ENCODE peak calls at places on chromosomes 3 and 15, in eight cellular contexts. One of them, this sample, is unnamed.

GRCh38 chr3:159823763-159824162 is 164.9 kb upstream of the IL12A start:
- DNase-seq in effector memory CD4-positive, alpha-beta T cell: no peak
- DNase-seq in right lobe of liver: no peak
- DNase-seq in mucosa of descending colon: no peak
- DNase-seq in stomach: no peak
- DNase-seq in ovary: no peak
- DNase-seq in Caco-2: no peak
- DNase-seq in tibial artery: no peak
- DNase-seq in this sample: no peak

GRCh38 chr3:71690222-71690821 is 34.9 kb downstream of the EIF4E3 start:
- DNase-seq in Caco-2: no peak
- DNase-seq in tibial artery: no peak
- DNase-seq in right lobe of liver: no peak
- DNase-seq in effector memory CD4-positive, alpha-beta T cell: no peak
- DNase-seq in stomach: no peak
- DNase-seq in mucosa of descending colon: no peak
- DNase-seq in ovary: peak; percentile 45
- DNase-seq in this sample: no peak

GRCh38 chr15:88904808-88905327 is 8.3 kb downstream of the MFGE8 start:
- DNase-seq in ovary: peak; percentile 81
- DNase-seq in Caco-2: peak; percentile 82
- DNase-seq in mucosa of descending colon: peak; percentile 87
- DNase-seq in effector memory CD4-positive, alpha-beta T cell: peak; percentile 93
- DNase-seq in stomach: peak; percentile 85
- DNase-seq in right lobe of liver: peak; percentile 81
- DNase-seq in tibial artery: peak; percentile 90
- DNase-seq in this sample: peak; percentile 88

GRCh38 chr3:176785207-176785606 is 412.1 kb downstream of the TBL1XR1 start:
- DNase-seq in stomach: no peak
- DNase-seq in Caco-2: no peak
- DNase-seq in mucosa of descending colon: no peak
- DNase-seq in ovary: no peak
- DNase-seq in right lobe of liver: no peak
- DNase-seq in tibial artery: no peak
- DNase-seq in effector memory CD4-positive, alpha-beta T cell: no peak
- DNase-seq in this sample: no peak

GRCh38 chr15:26702381-26702780 is 70.5 kb downstream of the GABRB3 start:
- DNase-seq in right lobe of liver: no peak
- DNase-seq in ovary: no peak
- DNase-seq in stomach: no peak
- DNase-seq in effector memory CD4-positive, alpha-beta T cell: no peak
- DNase-seq in tibial artery: no peak
- DNase-seq in mucosa of descending colon: no peak
- DNase-seq in Caco-2: no peak
- DNase-seq in this sample: no peak

GRCh38 chr3:149480326-149481017 is 6.0 kb downstream of the TM4SF4 start:
- DNase-seq in right lobe of liver: peak; percentile 81
- DNase-seq in effector memory CD4-positive, alpha-beta T cell: no peak
- DNase-seq in Caco-2: peak; percentile 88
- DNase-seq in mucosa of descending colon: peak; percentile 65
- DNase-seq in ovary: peak; percentile 81
- DNase-seq in tibial artery: peak; percentile 91
- DNase-seq in stomach: peak; percentile 88
- DNase-seq in this sample: peak; percentile 68

GRCh38 chr15:67146214-67146613 is 80.8 kb downstream of the SMAD3 start:
- DNase-seq in Caco-2: no peak
- DNase-seq in tibial artery: peak; percentile 61
- DNase-seq in stomach: peak; percentile 45
- DNase-seq in effector memory CD4-positive, alpha-beta T cell: no peak
- DNase-seq in ovary: peak; percentile 60
- DNase-seq in mucosa of descending colon: peak; percentile 77
- DNase-seq in right lobe of liver: peak; percentile 69
- DNase-seq in this sample: no peak

GRCh38 chr15:74173545-74174215 is at the start of gene ISLR:
- DNase-seq in Caco-2: no peak
- DNase-seq in tibial artery: peak; percentile 87
- DNase-seq in stomach: no peak
- DNase-seq in ovary: peak; percentile 82
- DNase-seq in right lobe of liver: no peak
- DNase-seq in effector memory CD4-positive, alpha-beta T cell: no peak
- DNase-seq in mucosa of descending colon: no peak
- DNase-seq in this sample: no peak

DNA sequence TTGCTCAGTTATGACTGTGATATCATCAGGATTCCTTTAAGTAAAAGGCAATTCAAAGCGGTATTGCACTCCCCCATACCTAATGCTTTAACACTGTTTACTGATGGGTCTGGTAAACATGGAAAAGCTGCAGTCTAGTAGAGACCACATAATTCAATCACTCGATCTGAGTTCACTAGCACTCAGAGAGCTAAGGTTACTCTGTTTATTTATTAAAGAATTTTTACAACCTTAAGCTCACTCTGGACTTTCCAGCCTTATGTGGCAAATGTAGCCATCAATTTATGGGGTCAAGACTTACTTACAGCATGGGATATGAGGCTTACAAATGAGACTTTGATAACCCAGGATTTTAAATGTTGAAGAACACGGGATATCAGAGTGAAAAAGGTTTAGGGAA is 18.4 kb upstream of the CCR2 start:
- DNase-seq in mucosa of descending colon: no peak
- DNase-seq in effector memory CD4-positive, alpha-beta T cell: no peak
- DNase-seq in stomach: no peak
- DNase-seq in right lobe of liver: no peak
- DNase-seq in ovary: no peak
- DNase-seq in tibial artery: no peak
- DNase-seq in Caco-2: no peak
- DNase-seq in this sample: no peak
- H3K4me1 ChIP-seq in mucosa of descending colon: no peaks in the 10 kb centered on the region
- H3K4me1 ChIP-seq in effector memory CD4-positive, alpha-beta T cell: no peaks in the 10 kb centered on the region
- H3K4me1 ChIP-seq in stomach: no peaks in the 10 kb centered on the region
- H3K4me1 ChIP-seq in right lobe of liver: no peaks in the 10 kb centered on the region
- H3K4me1 ChIP-seq in ovary: no peaks in the 10 kb centered on the region
- H3K4me1 ChIP-seq in tibial artery: no peaks in the 10 kb centered on the region
- H3K4me1 ChIP-seq in Caco-2: peaks cover 17% of the 10 kb centered on the region
- H3K4me1 ChIP-seq in this sample: no peaks in the 10 kb centered on the region

DNA sequence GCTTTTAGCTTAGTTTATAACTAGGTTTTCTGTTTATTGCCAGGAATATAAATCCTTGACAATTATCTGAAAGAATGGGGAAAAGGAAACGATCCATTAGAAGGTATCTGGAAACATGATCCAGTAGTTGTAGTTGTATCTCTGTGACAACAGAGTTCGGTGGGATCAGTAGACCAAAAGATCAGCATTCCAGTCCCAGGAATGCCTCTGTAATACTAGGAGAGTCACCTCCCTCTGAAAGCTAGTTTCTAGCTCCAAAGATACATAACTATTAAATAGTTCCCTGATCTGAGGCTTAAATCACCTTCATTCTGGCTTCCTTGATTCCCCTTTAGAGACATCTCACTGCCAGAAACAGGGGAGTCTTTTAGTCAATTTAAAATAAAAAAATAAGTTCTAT is 34.1 kb downstream of the MB21D2 start:
- DNase-seq in Caco-2: no peak
- DNase-seq in ovary: no peak
- DNase-seq in right lobe of liver: no peak
- DNase-seq in mucosa of descending colon: no peak
- DNase-seq in tibial artery: no peak
- DNase-seq in effector memory CD4-positive, alpha-beta T cell: no peak
- DNase-seq in stomach: no peak
- DNase-seq in this sample: no peak
- H3K4me1 ChIP-seq in Caco-2: peaks cover 52% of the 10 kb centered on the region
- H3K4me1 ChIP-seq in ovary: peaks cover 6% of the 10 kb centered on the region
- H3K4me1 ChIP-seq in right lobe of liver: no peaks in the 10 kb centered on the region
- H3K4me1 ChIP-seq in mucosa of descending colon: no peaks in the 10 kb centered on the region
- H3K4me1 ChIP-seq in tibial artery: no peaks in the 10 kb centered on the region
- H3K4me1 ChIP-seq in effector memory CD4-positive, alpha-beta T cell: peaks cover 3% of the 10 kb centered on the region
- H3K4me1 ChIP-seq in stomach: peaks cover 8% of the 10 kb centered on the region
- H3K4me1 ChIP-seq in this sample: no peaks in the 10 kb centered on the region

DNA sequence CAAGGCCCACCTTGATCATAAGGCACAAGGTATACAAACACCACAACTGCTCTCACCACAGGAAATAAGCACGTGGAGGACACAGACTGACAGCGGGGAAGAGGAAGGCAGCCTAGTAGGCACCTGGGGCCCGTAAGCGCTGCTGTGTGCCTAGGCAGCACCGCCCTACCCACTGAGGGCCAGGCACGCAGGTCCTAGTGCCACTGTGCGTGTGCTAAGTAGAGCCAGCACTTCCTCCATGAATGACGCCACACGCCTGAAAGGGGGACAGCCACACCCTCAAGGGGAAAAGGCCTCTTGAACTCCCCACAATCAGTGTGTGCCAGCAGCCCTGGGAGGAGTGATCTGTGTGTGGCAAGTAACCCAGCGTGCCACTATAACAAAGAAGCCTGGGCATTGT is 73.0 kb downstream of the ATP1B3 start:
- DNase-seq in mucosa of descending colon: no peak
- DNase-seq in right lobe of liver: no peak
- DNase-seq in ovary: no peak
- DNase-seq in tibial artery: no peak
- DNase-seq in Caco-2: no peak
- DNase-seq in stomach: no peak
- DNase-seq in effector memory CD4-positive, alpha-beta T cell: no peak
- DNase-seq in this sample: no peak
- H3K4me1 ChIP-seq in mucosa of descending colon: peaks cover 7% of the 10 kb centered on the region
- H3K4me1 ChIP-seq in right lobe of liver: no peaks in the 10 kb centered on the region
- H3K4me1 ChIP-seq in ovary: no peaks in the 10 kb centered on the region
- H3K4me1 ChIP-seq in tibial artery: no peaks in the 10 kb centered on the region
- H3K4me1 ChIP-seq in Caco-2: no peaks in the 10 kb centered on the region
- H3K4me1 ChIP-seq in stomach: no peaks in the 10 kb centered on the region
- H3K4me1 ChIP-seq in effector memory CD4-positive, alpha-beta T cell: no peaks in the 10 kb centered on the region
- H3K4me1 ChIP-seq in this sample: no peaks in the 10 kb centered on the region

DNA sequence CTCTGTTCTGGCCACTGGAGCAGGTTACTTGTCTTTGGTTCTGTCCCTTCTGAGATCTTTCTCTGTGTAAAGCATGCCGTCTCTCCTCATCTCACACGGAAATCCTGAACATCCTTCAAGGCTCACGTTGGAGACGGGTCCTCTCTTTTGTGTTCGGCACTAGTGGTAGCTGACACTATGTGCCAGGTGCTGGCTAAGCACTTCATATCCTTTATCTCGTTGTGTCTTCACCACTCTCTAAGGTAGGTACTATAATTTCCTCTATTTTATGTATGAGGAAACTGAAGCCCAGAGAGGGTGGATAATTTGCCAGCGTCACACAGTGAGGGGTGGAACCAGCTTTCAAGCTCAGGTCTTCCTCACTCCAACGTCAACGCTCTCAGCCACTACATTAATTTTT is 1.2 kb downstream of the IFT122 start:
- DNase-seq in tibial artery: no peak
- DNase-seq in ovary: no peak
- DNase-seq in stomach: no peak
- DNase-seq in Caco-2: no peak
- DNase-seq in right lobe of liver: no peak
- DNase-seq in mucosa of descending colon: no peak
- DNase-seq in effector memory CD4-positive, alpha-beta T cell: no peak
- DNase-seq in this sample: no peak
- H3K4me1 ChIP-seq in tibial artery: peaks cover 31% of the 10 kb centered on the region
- H3K4me1 ChIP-seq in ovary: peaks cover 9% of the 10 kb centered on the region
- H3K4me1 ChIP-seq in stomach: peaks cover 86% of the 10 kb centered on the region
- H3K4me1 ChIP-seq in Caco-2: peaks cover 32% of the 10 kb centered on the region
- H3K4me1 ChIP-seq in right lobe of liver: peaks cover 25% of the 10 kb centered on the region
- H3K4me1 ChIP-seq in mucosa of descending colon: peaks cover 27% of the 10 kb centered on the region
- H3K4me1 ChIP-seq in effector memory CD4-positive, alpha-beta T cell: peaks cover 16% of the 10 kb centered on the region
- H3K4me1 ChIP-seq in this sample: peaks cover 47% of the 10 kb centered on the region

DNA sequence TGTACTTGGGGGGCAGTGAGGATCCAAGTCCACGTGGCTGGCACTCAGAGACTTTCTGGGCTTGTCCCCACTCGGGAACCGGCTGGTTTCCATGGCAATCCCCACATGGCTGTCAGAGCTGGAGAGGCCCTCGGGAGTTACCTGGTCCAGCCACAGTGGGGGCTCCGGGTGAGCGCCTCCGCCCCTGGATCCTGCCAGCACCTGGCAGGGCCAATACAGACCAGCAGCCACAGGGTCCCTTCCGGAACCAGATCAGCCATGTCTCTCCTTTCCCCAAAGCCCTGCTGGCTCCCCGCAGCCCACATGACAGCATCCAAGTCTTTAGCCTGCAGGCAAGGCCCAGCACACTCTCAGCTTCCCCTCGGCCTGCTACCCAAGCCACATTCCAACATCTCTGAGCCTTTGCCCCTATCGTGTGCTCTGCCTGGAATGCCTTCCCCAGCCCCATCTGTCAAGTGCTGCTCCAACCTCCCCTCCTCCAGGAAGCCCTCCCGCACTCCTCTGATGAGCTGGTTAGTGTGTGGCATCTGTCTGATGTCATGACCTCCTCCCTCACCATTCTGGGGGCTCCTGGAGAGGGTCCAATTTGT is 8.6 kb downstream of the PLXND1 start:
- DNase-seq in Caco-2: no peak
- DNase-seq in ovary: no peak
- DNase-seq in mucosa of descending colon: no peak
- DNase-seq in effector memory CD4-positive, alpha-beta T cell: no peak
- DNase-seq in stomach: no peak
- DNase-seq in tibial artery: no peak
- DNase-seq in right lobe of liver: no peak
- DNase-seq in this sample: no peak
- H3K4me1 ChIP-seq in Caco-2: peaks cover 7% of the 10 kb centered on the region
- H3K4me1 ChIP-seq in ovary: peaks cover 46% of the 10 kb centered on the region
- H3K4me1 ChIP-seq in mucosa of descending colon: peaks cover 17% of the 10 kb centered on the region
- H3K4me1 ChIP-seq in effector memory CD4-positive, alpha-beta T cell: peaks cover 17% of the 10 kb centered on the region
- H3K4me1 ChIP-seq in stomach: peaks cover 100% of the 10 kb centered on the region
- H3K4me1 ChIP-seq in tibial artery: peaks cover 97% of the 10 kb centered on the region
- H3K4me1 ChIP-seq in right lobe of liver: peaks cover 21% of the 10 kb centered on the region
- H3K4me1 ChIP-seq in this sample: peaks cover 70% of the 10 kb centered on the region

GRCh38 chr3:58059349-58060321 is 51.4 kb downstream of the FLNB start:
- DNase-seq in tibial artery: no peak
- DNase-seq in ovary: peak; percentile 80
- DNase-seq in effector memory CD4-positive, alpha-beta T cell: no peak
- DNase-seq in mucosa of descending colon: no peak
- DNase-seq in Caco-2: peak; percentile 94
- DNase-seq in stomach: peak; percentile 34
- DNase-seq in right lobe of liver: peak; percentile 82
- DNase-seq in this sample: peak; percentile 56
- H3K4me1 ChIP-seq in tibial artery: peaks cover 33% of the 10 kb centered on the region
- H3K4me1 ChIP-seq in ovary: peaks cover 14% of the 10 kb centered on the region
- H3K4me1 ChIP-seq in effector memory CD4-positive, alpha-beta T cell: no peaks in the 10 kb centered on the region
- H3K4me1 ChIP-seq in mucosa of descending colon: peaks cover 47% of the 10 kb centered on the region
- H3K4me1 ChIP-seq in Caco-2: peaks cover 78% of the 10 kb centered on the region
- H3K4me1 ChIP-seq in stomach: peaks cover 93% of the 10 kb centered on the region
- H3K4me1 ChIP-seq in right lobe of liver: peaks cover 50% of the 10 kb centered on the region
- H3K4me1 ChIP-seq in this sample: peaks cover 14% of the 10 kb centered on the region

DNA sequence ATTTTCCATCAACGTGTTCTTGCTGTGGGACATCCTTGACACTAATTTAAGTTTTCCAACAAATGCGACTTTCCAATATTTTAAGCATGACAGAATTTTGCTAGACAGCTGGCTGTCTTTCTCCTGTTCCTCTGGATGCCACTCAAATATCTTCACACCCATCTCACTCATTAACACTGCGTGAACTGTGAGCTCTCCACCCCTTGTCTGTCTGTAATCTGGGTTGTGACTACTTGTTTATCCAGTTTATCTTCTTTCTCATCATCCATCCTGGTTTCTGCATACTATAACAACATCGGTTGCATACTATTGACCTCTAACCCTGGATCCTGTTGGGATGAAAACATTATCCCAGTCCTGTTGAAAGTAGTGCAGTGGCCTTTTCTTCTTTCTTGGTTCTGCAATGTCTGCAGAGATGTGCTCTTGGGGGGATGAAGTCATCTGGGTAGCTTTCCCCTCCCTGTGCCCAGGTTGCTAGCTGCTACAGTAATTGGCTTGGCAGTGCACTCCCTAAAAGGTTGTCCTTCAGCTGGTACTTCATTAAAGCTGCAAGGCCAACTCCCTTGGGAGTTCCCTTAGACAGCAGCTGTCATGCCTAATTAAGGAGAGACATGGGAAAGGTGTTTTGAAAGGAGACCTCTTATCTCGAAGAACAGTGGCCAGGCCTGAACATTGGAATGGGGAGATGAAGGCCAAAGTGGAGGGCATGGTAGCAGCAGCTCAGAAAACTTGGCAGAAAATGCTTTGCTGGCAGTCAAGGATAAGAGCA is 24.7 kb downstream of the KAT2B start:
- DNase-seq in tibial artery: no peak
- DNase-seq in right lobe of liver: no peak
- DNase-seq in Caco-2: no peak
- DNase-seq in stomach: no peak
- DNase-seq in mucosa of descending colon: no peak
- DNase-seq in ovary: no peak
- DNase-seq in effector memory CD4-positive, alpha-beta T cell: no peak
- DNase-seq in this sample: peak; percentile 83
- H3K4me1 ChIP-seq in tibial artery: peaks cover 9% of the 10 kb centered on the region
- H3K4me1 ChIP-seq in right lobe of liver: peaks cover 13% of the 10 kb centered on the region
- H3K4me1 ChIP-seq in Caco-2: no peaks in the 10 kb centered on the region
- H3K4me1 ChIP-seq in stomach: peaks cover 66% of the 10 kb centered on the region
- H3K4me1 ChIP-seq in mucosa of descending colon: peaks cover 3% of the 10 kb centered on the region
- H3K4me1 ChIP-seq in ovary: peaks cover 10% of the 10 kb centered on the region
- H3K4me1 ChIP-seq in effector memory CD4-positive, alpha-beta T cell: peaks cover 6% of the 10 kb centered on the region
- H3K4me1 ChIP-seq in this sample: peaks cover 39% of the 10 kb centered on the region

This sample was measured in K562.